ENCODE peak calls at places on chromosomes 6 and 20, in eight cellular contexts. U is uterus; K is GM23338; L is IMR-90; J is SK-N-SH; H is mucosa of descending colon; A is endodermal cell; F is CD8-positive, alpha-beta T cell. W is an unnamed sample. For H3K4me1, the result is how much of the 10 kb centered on the place peaks cover.

GRCh38 chr6:25280617-25280990 is 1.4 kb downstream of the CARMIL1 start:
- DNase-seq in U (no peak), K (peak), L (no peak), J (no peak), H (peak), A (no peak), F (no peak), W (no peak)

GRCh38 chr6:10759312-10759839 is 11.8 kb downstream of the TMEM14B start:
- DNase-seq in U (no peak), K (peak), L (peak), J (peak), H (no peak), A (peak), F (no peak), W (no peak)

GRCh38 chr6:127554435-127555006 is 22.5 kb upstream of the C6orf58 start:
- DNase-seq in U (no peak), K (peak), L (peak), J (peak), H (peak), A (peak), F (no peak), W (no peak)

GRCh38 chr6:16585805-16586204 is 175.5 kb downstream of the ATXN1 start:
- DNase-seq in U (peak), K (no peak), L (no peak), J (no peak), H (no peak), A (no peak), F (no peak), W (no peak)

GRCh38 chr6:168078943-168079405 is at the start of gene FRMD1:
- DNase-seq in U (no peak), K (no peak), L (no peak), J (no peak), H (peak), A (no peak), F (no peak), W (no peak)

GRCh38 chr6:74871757-74872156 is 334.1 kb downstream of the COL12A1 start:
- DNase-seq in U (no peak), K (no peak), L (peak), J (no peak), H (no peak), A (no peak), F (no peak), W (no peak)

GRCh38 chr6:129744201-129744879 is 34.4 kb upstream of the ARHGAP18 start:
- DNase-seq in U (peak), K (peak), L (peak), J (no peak), H (no peak), A (no peak), F (no peak), W (no peak)

GRCh38 chr20:56993020-56993419 is 273.4 kb downstream of the BMP7 start:
- DNase-seq in U (no peak), K (no peak), L (no peak), J (no peak), H (no peak), A (no peak), F (no peak), W (no peak)

GRCh38 chr20:25247100-25247665 is 702 bp upstream of the PYGB start:
- DNase-seq in U (peak), K (peak), L (peak), J (peak), H (peak), A (peak), F (peak), W (peak)

GRCh38 chr20:62837790-62838458 is 21.1 kb downstream of the COL9A3 start:
- DNase-seq in U (no peak), K (no peak), L (no peak), J (peak), H (peak), A (no peak), F (no peak), W (peak)

DNA sequence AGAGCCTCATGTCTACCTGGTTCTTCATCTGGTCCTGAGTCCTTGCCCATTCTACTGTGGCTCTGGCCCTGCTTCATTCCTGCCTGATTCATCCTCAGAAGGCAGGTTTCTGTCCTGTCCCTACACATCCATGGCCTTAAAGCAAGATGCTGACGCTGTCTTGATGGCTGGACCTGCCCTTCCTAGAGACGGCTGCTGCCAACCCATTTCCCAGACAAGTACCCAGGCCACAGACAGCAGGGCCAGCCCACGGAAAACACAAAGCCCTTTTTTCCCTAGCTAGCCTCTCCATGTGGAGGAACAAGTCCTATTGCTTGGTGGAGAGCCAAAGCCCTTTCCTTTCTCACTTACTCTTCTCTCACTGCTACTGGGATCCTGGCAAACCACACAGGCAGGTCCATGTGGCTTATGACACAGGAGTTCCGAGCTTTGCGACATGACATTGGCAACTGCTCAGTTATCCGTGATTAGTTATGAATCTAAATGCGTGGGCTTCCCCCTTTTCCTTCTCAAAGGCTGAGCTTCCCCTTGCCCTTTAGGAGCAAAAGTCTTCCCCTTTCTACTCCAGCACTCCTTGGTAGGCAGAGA is 72.9 kb downstream of the SLC22A3 start:
- DNase-seq in U (no peak), K (no peak), L (no peak), J (no peak), H (no peak), A (no peak), F (no peak), W (no peak)
- H3K4me3 ChIP-seq in U (no peak), K (no peak), L (no peak), J (no peak), H (no peak), A (no peak), F (no peak), W (no peak)

GRCh38 chr6:42173101-42173500 is at the start of gene GUCA1A:
- DNase-seq in U (no peak), K (no peak), L (no peak), J (no peak), H (no peak), A (no peak), F (no peak), W (no peak)

GRCh38 chr6:42165016-42165415 is 8.1 kb upstream of the GUCA1A start:
- DNase-seq in U (no peak), K (no peak), L (peak), J (no peak), H (no peak), A (no peak), F (no peak), W (no peak)

GRCh38 chr6:42166444-42167141 is 6.6 kb upstream of the GUCA1A start:
- DNase-seq in U (peak), K (peak), L (peak), J (peak), H (peak), A (peak), F (peak), W (no peak)

GRCh38 chr6:42171813-42172595 is 1.2 kb upstream of the GUCA1A start:
- DNase-seq in U (no peak), K (no peak), L (no peak), J (no peak), H (no peak), A (no peak), F (no peak), W (no peak)

DNA sequence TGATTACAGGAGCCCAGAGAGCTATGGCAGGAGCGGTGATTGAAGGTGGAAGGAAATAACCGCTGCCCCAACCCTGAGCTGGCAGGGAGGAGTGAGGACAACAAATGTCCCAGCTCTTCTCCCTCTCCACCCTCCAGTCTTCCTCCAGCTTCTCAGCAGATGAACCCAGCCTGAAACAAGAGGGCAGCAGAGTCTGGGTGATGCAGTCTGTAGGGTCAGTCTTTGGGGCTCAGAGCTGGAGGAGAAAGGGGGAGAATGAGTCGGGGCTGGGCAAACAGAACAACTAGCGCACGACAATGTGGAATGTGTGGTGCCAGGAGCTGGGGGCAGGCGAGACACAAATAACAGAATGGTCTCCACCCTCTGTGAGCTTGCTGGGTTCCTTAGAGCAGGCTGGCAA is 4.5 kb upstream of the GUCA1A start:
- DNase-seq in U (no peak), K (no peak), L (no peak), J (no peak), H (no peak), A (no peak), F (no peak), W (no peak)
- TF ChIP-seq CTCF in U (no peak), K (no peak), L (no peak), J (peak), H (no peak), A (no peak), F (no peak), W (no peak)

DNA sequence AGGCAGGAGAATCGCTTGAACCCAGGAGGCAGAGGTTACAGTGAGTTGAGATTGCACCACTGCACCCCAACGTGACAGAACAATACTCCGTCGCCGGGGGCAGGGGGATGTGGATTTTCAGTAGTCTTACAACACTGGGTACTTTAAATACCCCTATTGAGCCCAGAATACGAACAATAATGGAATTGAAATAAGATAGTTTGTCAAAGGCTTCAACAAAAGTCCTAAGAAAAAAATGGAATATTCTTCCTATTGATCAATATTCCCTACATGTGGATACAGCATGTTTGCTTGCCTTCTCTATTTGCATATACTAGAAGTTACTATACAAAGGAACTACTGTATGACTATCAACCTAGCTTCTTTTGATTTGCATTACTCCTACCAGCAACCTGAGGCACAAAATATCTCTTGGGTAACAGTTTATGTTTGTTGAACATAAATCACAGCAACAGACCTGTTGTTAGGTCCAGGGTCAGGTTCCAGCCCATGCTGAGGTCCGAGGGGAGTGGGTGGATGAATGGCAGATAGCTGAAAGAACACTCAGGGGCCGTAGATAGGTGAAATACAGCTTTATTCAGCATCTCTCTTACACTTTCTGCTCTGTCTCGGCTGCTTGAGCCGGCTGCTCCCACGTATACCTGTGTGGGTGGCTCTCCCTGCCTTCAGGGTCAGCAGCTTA is 23.9 kb downstream of the MAN1A1 start:
- DNase-seq in U (no peak), K (no peak), L (no peak), J (no peak), H (no peak), A (no peak), F (no peak), W (no peak)
- H3K4me1 ChIP-seq in U (under half), K (under half), L (under half), J (under half), H (under half), A (under half), F (under half), W (under half)

GRCh38 chr6:134516582-134516981 is 198.7 kb upstream of the SGK1 start:
- DNase-seq in U (no peak), K (no peak), L (no peak), J (no peak), H (no peak), A (no peak), F (no peak), W (no peak)

GRCh38 chr6:134519456-134519855 is 201.5 kb upstream of the SGK1 start:
- DNase-seq in U (no peak), K (no peak), L (peak), J (no peak), H (peak), A (no peak), F (peak), W (peak)

GRCh38 chr6:134517145-134517658 is 199.3 kb upstream of the SGK1 start:
- DNase-seq in U (peak), K (peak), L (peak), J (peak), H (no peak), A (peak), F (no peak), W (peak)

GRCh38 chr6:134515976-134516375 is 198.1 kb upstream of the SGK1 start:
- DNase-seq in U (no peak), K (no peak), L (no peak), J (no peak), H (no peak), A (no peak), F (no peak), W (no peak)

DNA sequence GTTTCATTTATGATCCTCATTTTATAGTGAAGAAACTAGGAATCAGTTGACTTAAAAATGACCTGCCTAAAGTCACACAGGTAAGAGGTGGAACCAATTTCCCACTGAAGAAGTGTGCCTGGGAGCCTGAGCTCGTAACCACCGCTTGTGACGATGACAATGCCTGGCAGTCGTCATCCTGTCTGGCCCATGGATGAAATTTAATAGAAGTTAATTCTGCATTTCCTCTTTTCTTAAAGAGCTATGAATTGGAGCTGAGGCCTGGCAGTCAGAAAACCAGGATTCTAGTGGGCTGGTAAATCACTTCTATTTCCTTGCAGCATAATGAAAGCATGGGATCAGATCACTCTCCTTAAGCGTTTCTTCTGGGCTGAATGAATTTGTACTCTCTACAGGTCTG is 200.0 kb upstream of the SGK1 start:
- DNase-seq in U (no peak), K (no peak), L (no peak), J (peak), H (no peak), A (no peak), F (no peak), W (no peak)
- H3K4me3 ChIP-seq in U (no peak), K (no peak), L (no peak), J (peak), H (no peak), A (no peak), F (no peak), W (no peak)

DNA sequence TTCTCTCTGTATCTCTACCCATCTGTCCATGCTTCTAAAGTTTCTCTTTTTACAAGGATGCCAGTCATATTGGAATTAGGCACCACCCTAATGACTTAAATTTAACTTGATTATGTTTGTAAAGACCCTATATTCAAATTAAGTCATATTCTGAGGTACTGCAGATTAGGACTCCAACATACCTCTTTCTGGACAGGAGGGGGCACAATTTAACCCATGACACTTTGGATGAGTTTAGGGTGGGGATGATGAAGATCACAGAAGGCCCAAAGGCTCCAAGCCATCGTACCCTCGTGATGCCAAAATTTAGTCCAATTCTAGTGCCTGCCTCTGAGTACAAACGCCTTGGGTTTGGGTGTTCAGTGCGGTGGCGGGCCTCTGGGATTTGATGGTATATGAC is 15.0 kb upstream of the NKX2-2 start:
- DNase-seq in U (no peak), K (peak), L (no peak), J (no peak), H (no peak), A (no peak), F (no peak), W (no peak)
- TF ChIP-seq CTCF in U (no peak), K (peak), L (no peak), J (no peak), H (no peak), A (peak), F (no peak), W (no peak)

GRCh38 chr6:12566618-12567123 is 149.9 kb upstream of the PHACTR1 start:
- DNase-seq in U (no peak), K (no peak), L (no peak), J (no peak), H (no peak), A (no peak), F (no peak), W (no peak)

GRCh38 chr6:12572884-12573824 is 143.4 kb upstream of the PHACTR1 start:
- DNase-seq in U (no peak), K (peak), L (peak), J (no peak), H (peak), A (peak), F (no peak), W (no peak)

GRCh38 chr6:12570461-12571030 is 146.0 kb upstream of the PHACTR1 start:
- DNase-seq in U (no peak), K (no peak), L (peak), J (no peak), H (no peak), A (no peak), F (no peak), W (no peak)

GRCh38 chr6:12567682-12568081 is 148.9 kb upstream of the PHACTR1 start:
- DNase-seq in U (no peak), K (no peak), L (no peak), J (no peak), H (no peak), A (no peak), F (no peak), W (no peak)

GRCh38 chr6:12569646-12570045 is 146.9 kb upstream of the PHACTR1 start:
- DNase-seq in U (no peak), K (no peak), L (no peak), J (no peak), H (no peak), A (no peak), F (no peak), W (no peak)
- H3K4me1 ChIP-seq in U (under half), K (under half), L (under half), J (under half), H (under half), A (under half), F (under half), W (under half)